ENCODE peak calls at places on chromosome 1, in ten cellular contexts. L is stimulated activated naive CD8-positive, alpha-beta T cell treated with anti-CD3 and anti-CD28 coated beads, Interleukin-15, Interleukin-2, amounts not matched to agents 100 U/mL and 50 U/mL, for 24 hours; P is aorta; O is natural killer cell; E is mucosa of gallbladder; M is AG08396; K is globus pallidus; J is T-helper 2 cell; G is omental fat pad; N is stimulated activated CD8-positive, alpha-beta memory T cell treated with anti-CD3 and anti-CD28 coated beads, Interleukin-2, amount 100 ng/mL, for 48 hours. B is an unnamed sample.

GRCh38 chr1:48947761-48948537 is 171.3 kb upstream of the BEND5 start:
- DNase-seq in L (no peak), P (no peak), O (no peak), E (no peak), M (no peak), K (peak), J (no peak), G (no peak), N (no peak), B (peak)

GRCh38 chr1:96234299-96234698 is 487.3 kb upstream of the PTBP2 start:
- DNase-seq in L (no peak), P (peak), O (no peak), E (peak), M (peak), K (no peak), J (no peak), G (peak), N (no peak), B (no peak)

GRCh38 chr1:245583081-245583480 is 428.3 kb downstream of the KIF26B start:
- DNase-seq in L (no peak), P (no peak), O (no peak), E (no peak), M (no peak), K (no peak), J (no peak), G (no peak), N (no peak), B (no peak)

GRCh38 chr1:229272164-229273158 is 1.6 kb downstream of the RAB4A start:
- DNase-seq in L (no peak), P (no peak), O (no peak), E (no peak), M (no peak), K (no peak), J (no peak), G (no peak), N (no peak), B (peak)

GRCh38 chr1:28297826-28298225 is 31.0 kb upstream of the MED18 start:
- DNase-seq in L (peak), P (no peak), O (no peak), E (no peak), M (no peak), K (no peak), J (peak), G (no peak), N (no peak), B (no peak)

GRCh38 chr1:151807131-151807530 is 1.9 kb upstream of the LINGO4 start:
- DNase-seq in L (no peak), P (no peak), O (no peak), E (no peak), M (no peak), K (no peak), J (no peak), G (no peak), N (no peak), B (no peak)

GRCh38 chr1:153937331-153937730 is 9.2 kb downstream of the DENND4B start:
- DNase-seq in L (no peak), P (no peak), O (no peak), E (no peak), M (no peak), K (no peak), J (no peak), G (no peak), N (no peak), B (no peak)

GRCh38 chr1:170729608-170730378 is 65.9 kb downstream of the PRRX1 start:
- DNase-seq in L (no peak), P (no peak), O (no peak), E (no peak), M (peak), K (no peak), J (no peak), G (no peak), N (no peak), B (no peak)

GRCh38 chr1:53689223-53689622 is 49.7 kb downstream of the GLIS1 start:
- DNase-seq in L (no peak), P (no peak), O (no peak), E (no peak), M (no peak), K (no peak), J (no peak), G (no peak), N (no peak), B (no peak)

GRCh38 chr1:234969630-234970370 is 158.8 kb downstream of the TOMM20 start:
- DNase-seq in L (peak), P (peak), O (no peak), E (no peak), M (peak), K (peak), J (no peak), G (no peak), N (no peak), B (peak)

GRCh38 chr1:106926748-106927582 is 129.5 kb upstream of the PRMT6 start:
- DNase-seq in L (no peak), P (no peak), O (no peak), E (no peak), M (no peak), K (no peak), J (no peak), G (no peak), N (no peak), B (no peak)

GRCh38 chr1:204282801-204283200 is 69.0 kb upstream of the GOLT1A start:
- DNase-seq in L (no peak), P (no peak), O (no peak), E (no peak), M (no peak), K (no peak), J (no peak), G (no peak), N (no peak), B (peak)